ENCODE peak calls at places on chromosomes 16 and 17, in nine cellular contexts. R is GM23248, W is SK-N-SH, B is MM.1S, V is GM23338, J is OCI-LY7, Z is HCT116, G is hepatocyte, U is PC-3. C is an unnamed sample.
A peak's percentile ranks its signal among the peaks of the same experiment; 100 is the strongest.

GRCh38 chr17:17416400-17417360 is 60.1 kb upstream of the MED9 start:
- DNase-seq in G (peak; percentile 36), V (no peak), W (no peak), Z (no peak), B (no peak), R (peak; percentile 89), J (no peak), U (peak; percentile 93), C (no peak)

GRCh38 chr16:74773431-74774222 is 993 bp downstream of the FA2H start:
- DNase-seq in B (no peak), G (no peak), R (no peak), J (no peak), Z (no peak), V (no peak), W (no peak), U (peak; percentile 24), C (no peak)

GRCh38 chr16:6016530-6017184 is 919.1 kb upstream of the EEF2KMT start:
- DNase-seq in U (peak; percentile 17), G (peak; percentile 81), R (peak; percentile 38), B (peak; percentile 72), W (peak; percentile 59), Z (no peak), J (peak; percentile 8), V (peak; percentile 82), C (peak; percentile 90)

GRCh38 chr16:73068546-73069401 is 20.8 kb upstream of the ZFHX3 start:
- DNase-seq in Z (no peak), J (no peak), G (no peak), R (peak; percentile 95), B (no peak), U (peak; percentile 72), W (no peak), V (no peak), C (peak; percentile 9)

GRCh38 chr16:70665113-70665694 is 18.8 kb downstream of the IL34 start:
- DNase-seq in U (no peak), B (no peak), Z (no peak), G (peak; percentile 3), W (peak; percentile 22), R (no peak), V (no peak), J (no peak), C (no peak)

GRCh38 chr16:80167657-80168056 is 373.1 kb upstream of the DYNLRB2 start:
- DNase-seq in V (no peak), Z (no peak), R (no peak), W (no peak), U (peak; percentile 45), G (no peak), B (no peak), J (no peak), C (no peak)

GRCh38 chr16:75000481-75001081 is 1.8 kb downstream of the ZNRF1 start:
- DNase-seq in J (no peak), G (peak; percentile 34), Z (no peak), U (peak; percentile 30), V (no peak), R (peak; percentile 52), W (peak; percentile 61), B (no peak), C (peak; percentile 27)

GRCh38 chr17:42809250-42809649 is 10.6 kb downstream of the CNTD1 start:
- DNase-seq in V (no peak), J (no peak), Z (no peak), B (no peak), U (peak; percentile 48), G (no peak), W (no peak), R (peak; percentile 96), C (no peak)

GRCh38 chr17:81249233-81250040 is 10.3 kb downstream of the NDUFAF8 start:
- DNase-seq in Z (no peak), W (no peak), B (no peak), G (no peak), V (no peak), U (no peak), J (peak; percentile 26), R (no peak), C (no peak)

GRCh38 chr17:81252336-81253329 is 13.5 kb downstream of the NDUFAF8 start:
- DNase-seq in V (no peak), Z (no peak), R (no peak), J (peak; percentile 31), B (no peak), U (no peak), G (no peak), W (no peak), C (no peak)

GRCh38 chr17:81251943-81252301 is 12.8 kb downstream of the NDUFAF8 start:
- DNase-seq in U (no peak), Z (no peak), W (no peak), B (no peak), V (no peak), R (no peak), J (peak; percentile 94), G (no peak), C (no peak)

GRCh38 chr17:81250286-81251090 is 11.4 kb downstream of the NDUFAF8 start:
- DNase-seq in W (no peak), G (no peak), V (no peak), R (no peak), J (peak; percentile 68), B (no peak), Z (no peak), U (no peak), C (no peak)

GRCh38 chr17:81251091-81251942 is 12.2 kb downstream of the NDUFAF8 start:
- DNase-seq in J (peak; percentile 88), U (no peak), R (no peak), B (no peak), Z (no peak), V (no peak), G (no peak), W (no peak), C (no peak)
- TF ChIP-seq EZH2phosphoT487 in J (no peak), U (no peak), R (no peak), B (no peak), Z (no peak), V (no peak), G (no peak), W (no peak), C (no peak)

GRCh38 chr17:46771601-46772012 is 46.9 kb downstream of the WNT3 start:
- DNase-seq in B (no peak), U (peak; percentile 42), Z (no peak), W (peak; percentile 92), V (peak; percentile 57), R (peak; percentile 58), G (peak; percentile 76), J (peak; percentile 45), C (no peak)

GRCh38 chr17:46772013-46772878 is 46.2 kb downstream of the WNT3 start:
- DNase-seq in V (peak; percentile 95), B (no peak), R (peak; percentile 56), J (no peak), Z (no peak), G (peak; percentile 66), W (no peak), U (peak; percentile 77), C (peak; percentile 74)

GRCh38 chr17:46770439-46770817 is 48.1 kb downstream of the WNT3 start:
- DNase-seq in G (no peak), W (peak; percentile 48), R (no peak), B (no peak), U (no peak), Z (no peak), J (no peak), V (peak; percentile 21), C (no peak)

GRCh38 chr17:46769531-46770438 is 48.7 kb downstream of the WNT3 start:
- DNase-seq in W (peak; percentile 51), R (no peak), U (peak; percentile 31), V (no peak), G (no peak), Z (no peak), B (no peak), J (no peak), C (no peak)

GRCh38 chr17:46770818-46771600 is 47.5 kb downstream of the WNT3 start:
- DNase-seq in Z (no peak), R (peak; percentile 83), J (peak; percentile 31), B (no peak), W (peak; percentile 91), V (peak; percentile 68), G (peak; percentile 83), U (peak; percentile 84), C (peak; percentile 92)
- TF ChIP-seq EZH2phosphoT487 in Z (no peak), R (no peak), J (no peak), B (no peak), W (no peak), V (no peak), G (no peak), U (no peak), C (peak; percentile 17)

GRCh38 chr16:8660841-8661301 is 13.5 kb upstream of the ABAT start:
- DNase-seq in J (peak; percentile 59), W (peak; percentile 81), Z (peak; percentile 62), G (peak; percentile 77), U (peak; percentile 78), V (peak; percentile 94), B (peak; percentile 49), R (peak; percentile 82), C (peak; percentile 86)
- TF ChIP-seq EZH2phosphoT487 in J (no peak), W (no peak), Z (no peak), G (no peak), U (no peak), V (no peak), B (no peak), R (no peak), C (no peak)

GRCh38 chr17:53032861-53033271 is 789.9 kb upstream of the KIF2B start:
- DNase-seq in U (peak; percentile 60), B (peak; percentile 79), R (peak; percentile 2), G (peak; percentile 89), W (peak; percentile 21), Z (peak; percentile 4), V (peak; percentile 93), J (peak; percentile 34), C (peak; percentile 87)
- TF ChIP-seq EZH2phosphoT487 in U (no peak), B (no peak), R (no peak), G (no peak), W (no peak), Z (no peak), V (no peak), J (no peak), C (no peak)

GRCh38 chr16:68086860-68087268 is 1.7 kb downstream of the NFATC3 start:
- DNase-seq in W (no peak), J (no peak), V (no peak), U (peak; percentile 12), G (no peak), B (no peak), Z (no peak), R (peak; percentile 53), C (no peak)
- TF ChIP-seq EZH2phosphoT487 in W (no peak), J (no peak), V (no peak), U (no peak), G (no peak), B (no peak), Z (no peak), R (no peak), C (no peak)

DNA sequence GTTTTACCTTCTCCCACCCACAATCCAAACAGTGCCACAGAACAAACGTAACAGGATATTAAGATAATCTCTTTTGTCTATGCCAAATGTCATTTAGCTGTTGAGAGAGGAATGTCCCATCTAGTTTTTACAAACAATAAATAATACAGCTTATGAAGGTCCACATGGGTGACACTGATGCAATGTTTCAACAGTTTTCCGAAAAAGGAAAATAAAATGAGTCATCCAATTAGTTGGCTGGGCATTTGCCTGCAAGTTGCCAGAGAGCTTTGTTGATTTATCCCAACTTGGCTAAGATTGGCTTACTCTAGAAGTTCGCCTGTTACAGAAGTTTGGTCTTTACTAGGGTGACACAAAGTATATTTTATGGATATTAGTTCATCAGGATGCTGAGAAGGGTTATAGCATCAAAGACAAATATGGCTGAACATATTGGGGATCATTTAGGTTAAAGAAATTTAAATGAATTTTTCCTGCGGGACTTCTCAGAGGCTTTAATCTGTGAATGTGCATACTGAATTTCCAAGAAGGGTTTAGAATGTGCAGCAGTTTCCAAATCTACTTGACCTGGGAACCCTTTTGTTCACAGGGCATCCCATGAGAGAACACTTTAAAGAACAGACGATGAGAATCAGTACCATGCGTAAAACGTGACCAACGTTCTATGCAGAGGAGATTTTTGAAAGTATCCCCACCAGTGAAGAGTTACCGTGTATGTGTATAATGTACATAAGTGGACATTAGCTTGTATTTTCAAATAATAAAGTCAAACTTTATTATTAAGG is 73.1 kb downstream of the CDH13 start:
- DNase-seq in J (no peak), W (no peak), G (no peak), Z (no peak), B (no peak), U (peak; percentile 57), V (no peak), R (peak; percentile 90), C (no peak)
- TF ChIP-seq EZH2phosphoT487 in J (no peak), W (no peak), G (no peak), Z (no peak), B (no peak), U (no peak), V (no peak), R (no peak), C (no peak)

C was measured in neural progenitor cell.